ENCODE peak calls at places on chromosomes 11 and 22, in five cellular contexts. Z, R, B, D and E are unnamed samples.

GRCh38 chr11:114229062-114229450 is 67.1 kb upstream of the NNMT start:
- DNase-seq in D (no peak), Z (no peak), B (no peak), R (no peak), E (no peak)

GRCh38 chr11:68455485-68455884 is 5.1 kb upstream of the PPP6R3 start:
- DNase-seq in B (no peak), D (no peak), R (no peak), Z (no peak), E (no peak)

GRCh38 chr11:2860636-2861035 is 24.9 kb downstream of the CDKN1C start:
- DNase-seq in R (peak; percentile 76), Z (no peak), B (no peak), D (no peak), E (peak; percentile 51)

GRCh38 chr11:134691985-134692384 is 279.9 kb upstream of the B3GAT1 start:
- DNase-seq in Z (no peak), R (no peak), B (no peak), D (no peak), E (peak; percentile 68)

GRCh38 chr11:70819022-70819421 is 420.7 kb downstream of the CTTN start:
- DNase-seq in Z (no peak), R (no peak), D (no peak), B (no peak), E (no peak)

GRCh38 chr11:57776101-57776511 is 14.5 kb downstream of the CTNND1 start:
- DNase-seq in B (no peak), Z (no peak), D (no peak), R (no peak), E (peak; percentile 63)

GRCh38 chr11:94924074-94925031 is 49.0 kb downstream of the CWC15 start:
- DNase-seq in B (no peak), R (no peak), D (no peak), Z (no peak), E (peak; percentile 35)

GRCh38 chr11:76232026-76232665 is 25.8 kb upstream of the WNT11 start:
- DNase-seq in Z (no peak), B (no peak), R (no peak), D (no peak), E (no peak)

GRCh38 chr11:34799848-34800247 is 116.3 kb downstream of the APIP start:
- DNase-seq in R (no peak), B (no peak), D (no peak), Z (no peak), E (no peak)

DNA sequence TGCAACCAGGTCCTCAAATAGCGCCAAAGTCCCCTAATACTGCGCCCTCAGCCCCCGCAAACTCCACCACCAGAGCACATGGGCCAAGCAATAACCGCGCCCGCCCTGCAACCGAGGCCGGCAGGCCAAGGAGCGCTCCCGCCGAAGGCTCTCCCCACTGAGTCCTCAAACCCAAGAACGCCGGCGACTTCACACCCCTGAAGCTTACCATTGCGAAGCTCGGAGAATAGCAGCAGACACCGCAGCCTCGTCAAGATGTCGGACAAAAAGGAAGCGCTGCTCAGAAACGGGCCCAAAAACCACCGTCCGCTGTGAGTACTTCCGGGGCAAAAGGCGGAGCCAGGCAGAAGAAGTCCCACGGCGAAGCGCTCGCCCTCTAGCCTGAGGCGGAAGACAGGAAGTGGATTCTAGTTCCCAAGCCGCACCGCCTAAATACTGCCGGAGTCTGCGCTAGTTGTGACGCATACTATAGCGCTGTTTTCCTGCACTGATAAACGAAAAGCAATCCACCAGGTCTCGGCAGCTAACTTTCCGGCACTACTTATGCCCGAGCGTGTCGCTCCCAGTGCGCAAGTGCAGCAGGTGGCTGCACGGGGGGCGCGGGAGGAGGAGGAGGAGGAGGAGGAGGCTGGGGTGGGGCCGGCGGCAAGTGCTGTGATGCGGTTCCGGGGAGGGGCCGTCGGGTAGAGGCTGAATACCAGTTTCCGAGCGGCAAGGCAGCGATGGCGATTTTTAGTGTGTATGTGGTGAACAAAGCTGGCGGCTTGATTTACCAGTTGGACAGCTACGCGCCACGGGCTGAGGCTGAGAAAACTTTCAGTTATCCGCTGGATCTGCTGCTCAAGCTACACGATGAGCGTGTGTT is at the start of the genes RPS25 and TRAPPC4:
- DNase-seq in B (peak; percentile 94), D (peak; percentile 96), Z (peak; percentile 90), R (peak; percentile 94), E (peak; percentile 95)
- TF ChIP-seq POLR2A in B (peak; percentile 64), D (peak; percentile 48), Z (peak; percentile 64), R (peak; percentile 80), E (peak; percentile 89)

GRCh38 chr22:42648368-42649260 is 578 bp downstream of the CYB5R3 start:
- DNase-seq in B (no peak), Z (no peak), D (peak; percentile 46), R (peak; percentile 88), E (no peak)
- TF ChIP-seq POLR2A in B (no peak), Z (peak; percentile 38), D (peak; percentile 77), R (peak; percentile 55), E (peak; percentile 25)

DNA sequence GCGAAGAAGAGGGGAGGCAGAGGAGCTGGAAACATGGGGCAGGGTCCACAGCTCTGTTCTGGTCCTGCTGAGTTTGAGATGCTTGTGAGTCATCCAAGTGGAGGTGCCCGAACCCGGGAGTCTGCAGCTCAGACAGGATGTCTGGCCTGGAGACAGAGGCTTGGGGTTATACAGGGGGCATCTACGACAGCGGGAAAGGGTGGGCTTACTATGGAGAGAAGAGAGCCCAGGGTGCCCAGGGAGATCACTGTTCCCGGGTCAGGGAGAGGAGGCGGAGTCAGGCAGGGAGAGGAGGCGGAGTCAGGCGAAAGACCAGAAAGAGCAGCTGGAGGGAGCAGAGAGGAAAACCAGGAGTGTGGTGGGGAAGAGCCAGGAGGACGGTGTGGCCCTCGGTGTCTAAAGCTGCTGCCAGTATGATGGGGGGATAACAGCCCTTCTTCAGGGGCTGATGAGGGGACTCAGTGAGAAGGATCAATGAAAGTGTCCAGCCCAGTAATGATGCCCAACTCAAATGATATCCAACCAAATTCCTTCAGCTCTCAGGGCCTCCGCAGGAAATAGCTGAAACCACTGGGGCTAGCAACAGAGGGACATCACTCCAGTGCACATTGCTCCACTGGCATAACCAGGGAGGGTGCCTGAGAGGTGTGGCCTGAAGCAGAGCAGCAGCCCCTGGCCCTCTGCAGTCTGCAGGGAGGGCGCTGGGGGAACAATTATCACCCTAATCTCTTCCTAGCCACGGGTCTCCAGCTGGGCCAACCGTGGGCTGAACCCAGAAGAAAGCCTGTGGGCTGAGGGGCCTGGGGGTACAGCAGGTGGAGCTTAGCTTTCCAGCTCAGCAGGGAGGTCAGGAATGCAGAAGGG is 2.6 kb upstream of the LTBP3 start:
- DNase-seq in D (no peak), B (peak; percentile 82), Z (no peak), R (peak; percentile 61), E (peak; percentile 66)
- TF ChIP-seq POLR2A in D (no peak), B (no peak), Z (no peak), R (no peak), E (no peak)

GRCh38 chr11:47355283-47356128 is 3.0 kb upstream of the MYBPC3 start:
- DNase-seq in R (peak; percentile 98), B (peak; percentile 92), Z (peak; percentile 89), D (peak; percentile 96), E (peak; percentile 88)
- TF ChIP-seq POLR2A in R (peak; percentile 14), B (peak; percentile 42), Z (no peak), D (no peak), E (no peak)

GRCh38 chr22:37209140-37209845 is 3.0 kb downstream of the SSTR3 start:
- DNase-seq in R (no peak), D (no peak), B (peak; percentile 11), Z (no peak), E (no peak)
- TF ChIP-seq POLR2A in R (no peak), D (no peak), B (no peak), Z (no peak), E (no peak)

GRCh38 chr11:6321356-6321755 is 1.1 kb upstream of the CAVIN3 start:
- DNase-seq in R (no peak), D (no peak), B (peak; percentile 32), Z (no peak), E (no peak)

GRCh38 chr11:6321961-6322362 is 1.7 kb upstream of the CAVIN3 start:
- DNase-seq in R (no peak), B (no peak), Z (no peak), D (no peak), E (peak; percentile 82)

GRCh38 chr11:6319879-6320410 is 356 bp downstream of the CAVIN3 start:
- DNase-seq in D (peak; percentile 56), B (peak; percentile 92), Z (peak; percentile 87), R (peak; percentile 89), E (peak; percentile 91)

GRCh38 chr11:6319001-6319878 is 1.1 kb downstream of the CAVIN3 start:
- DNase-seq in B (peak; percentile 54), R (peak; percentile 48), Z (no peak), D (no peak), E (peak; percentile 34)

GRCh38 chr11:6320411-6321207 is at the start of gene CAVIN3:
- DNase-seq in Z (peak; percentile 84), B (peak; percentile 91), D (peak; percentile 17), R (peak; percentile 87), E (peak; percentile 85)
- TF ChIP-seq POLR2A in Z (peak; percentile 29), B (peak; percentile 51), D (no peak), R (peak; percentile 81), E (peak; percentile 88)

GRCh38 chr22:19519041-19519926 is 4.9 kb downstream of the CLDN5 start:
- DNase-seq in B (no peak), Z (no peak), D (no peak), R (no peak), E (no peak)

GRCh38 chr22:19522190-19522880 is 1.9 kb downstream of the CLDN5 start:
- DNase-seq in R (no peak), Z (no peak), B (no peak), D (no peak), E (no peak)

GRCh38 chr22:19522881-19523239 is 1.4 kb downstream of the CLDN5 start:
- DNase-seq in R (no peak), Z (no peak), D (no peak), B (no peak), E (no peak)

GRCh38 chr22:19520007-19520406 is 4.2 kb downstream of the CLDN5 start:
- DNase-seq in D (no peak), Z (no peak), R (no peak), B (no peak), E (no peak)

DNA sequence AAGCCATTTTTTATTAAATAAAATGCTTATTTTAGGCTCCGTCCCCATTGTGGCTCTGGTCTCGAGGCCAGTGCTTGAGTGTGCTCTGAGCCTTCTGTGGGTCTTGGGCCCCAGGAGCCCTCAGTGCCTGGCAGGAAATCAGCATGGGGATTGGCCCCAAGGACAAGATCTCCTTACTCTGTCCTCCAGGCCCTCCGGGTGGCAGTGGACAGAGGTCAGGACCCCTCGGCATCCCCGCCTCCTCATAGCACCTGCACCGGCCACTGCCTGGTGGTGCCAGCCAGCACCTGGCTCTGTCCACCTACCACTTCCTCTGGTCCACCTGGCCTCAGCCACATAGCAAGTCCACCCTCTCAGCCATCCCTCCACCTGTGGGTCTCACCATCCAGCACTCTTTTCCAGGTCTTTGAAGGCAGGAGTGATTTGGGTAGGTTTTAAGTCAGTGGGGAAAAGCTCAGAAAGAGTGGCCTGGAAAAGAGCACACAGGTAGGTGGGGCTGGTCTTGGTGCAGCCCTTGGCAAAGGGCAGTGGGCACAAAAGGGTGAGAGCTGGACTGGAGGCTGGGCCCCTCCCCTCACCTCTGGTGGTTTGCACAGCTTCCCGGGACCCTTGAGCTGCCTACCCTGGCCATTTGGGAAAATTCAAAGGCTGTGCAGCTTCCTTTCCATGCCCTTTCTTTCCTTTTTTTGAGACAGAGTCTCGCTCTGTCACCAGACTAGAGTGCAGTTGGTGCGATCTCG is 3.5 kb downstream of the CLDN5 start:
- DNase-seq in Z (no peak), B (no peak), R (no peak), D (no peak), E (no peak)
- TF ChIP-seq POLR2A in Z (no peak), B (no peak), R (no peak), D (no peak), E (no peak)

GRCh38 chr22:41204992-41205900 is at the start of gene L3MBTL2:
- DNase-seq in Z (peak; percentile 95), R (peak; percentile 95), B (peak; percentile 98), D (peak; percentile 97), E (peak; percentile 93)
- TF ChIP-seq POLR2A in Z (peak; percentile 54), R (peak; percentile 65), B (peak; percentile 41), D (peak; percentile 30), E (peak; percentile 51)